ENCODE peak calls at places on chromosomes 2 and 18, in eight cellular contexts. H, Q, X, J, F, C, L and Z are unnamed samples. For H3K4me1, the result is how much of the 10 kb centered on the place peaks cover.

GRCh38 chr2:96810783-96811192 is 5.3 kb upstream of the CNNM3 start:
- DNase-seq in H (no peak), Q (no peak), X (no peak), J (no peak), F (no peak), C (no peak), L (no peak), Z (no peak)

GRCh38 chr18:5304232-5304631 is 8.7 kb upstream of the ZBTB14 start:
- DNase-seq in H (no peak), Q (no peak), X (no peak), J (no peak), F (no peak), C (no peak), L (no peak), Z (no peak)

GRCh38 chr2:11676640-11677039 is 6.6 kb upstream of the NTSR2 start:
- DNase-seq in H (peak), Q (no peak), X (no peak), J (no peak), F (no peak), C (no peak), L (no peak), Z (no peak)

GRCh38 chr2:46435353-46435752 is 44.0 kb upstream of the TMEM247 start:
- DNase-seq in H (no peak), Q (no peak), X (no peak), J (no peak), F (no peak), C (no peak), L (no peak), Z (no peak)

GRCh38 chr2:99804969-99805368 is 315.2 kb upstream of the REV1 start:
- DNase-seq in H (peak), Q (no peak), X (no peak), J (no peak), F (no peak), C (no peak), L (no peak), Z (no peak)

GRCh38 chr2:105437708-105438103 is 38.9 kb upstream of the FHL2 start:
- DNase-seq in H (no peak), Q (no peak), X (no peak), J (no peak), F (no peak), C (no peak), L (no peak), Z (no peak)

GRCh38 chr18:75010260-75010659 is 198.7 kb downstream of the PTGR3 start:
- DNase-seq in H (no peak), Q (no peak), X (no peak), J (no peak), F (no peak), C (no peak), L (no peak), Z (no peak)

GRCh38 chr2:124045906-124046305 is 20.8 kb downstream of the CNTNAP5 start:
- DNase-seq in H (no peak), Q (no peak), X (no peak), J (no peak), F (no peak), C (no peak), L (no peak), Z (no peak)

GRCh38 chr18:76458522-76459311 is 36.3 kb downstream of the ZNF516 start:
- DNase-seq in H (no peak), Q (no peak), X (no peak), J (no peak), F (no peak), C (no peak), L (no peak), Z (no peak)

GRCh38 chr2:109351164-109351756 is 222.3 kb downstream of the SH3RF3 start:
- DNase-seq in H (peak), Q (no peak), X (no peak), J (no peak), F (peak), C (no peak), L (no peak), Z (peak)

GRCh38 chr2:222652856-222653255 is 3.0 kb downstream of the FARSB start:
- DNase-seq in H (no peak), Q (no peak), X (no peak), J (no peak), F (no peak), C (no peak), L (no peak), Z (no peak)

GRCh38 chr2:57497489-57498096 is 549.0 kb upstream of the VRK2 start:
- DNase-seq in H (peak), Q (peak), X (no peak), J (peak), F (peak), C (peak), L (peak), Z (peak)

GRCh38 chr18:50080932-50081560 is 113.9 kb downstream of the MYO5B start:
- DNase-seq in H (peak), Q (peak), X (no peak), J (no peak), F (no peak), C (no peak), L (no peak), Z (no peak)

GRCh38 chr2:27156739-27157475 is 8.1 kb downstream of the TCF23 start:
- DNase-seq in H (no peak), Q (no peak), X (no peak), J (no peak), F (no peak), C (no peak), L (no peak), Z (no peak)

GRCh38 chr2:102664439-102665042 is 45.2 kb downstream of the SLC9A2 start:
- DNase-seq in H (peak), Q (peak), X (no peak), J (no peak), F (no peak), C (no peak), L (peak), Z (no peak)

GRCh38 chr2:137947714-137948336 is 16.4 kb upstream of the HNMT start:
- DNase-seq in H (peak), Q (peak), X (no peak), J (peak), F (peak), C (peak), L (peak), Z (peak)

GRCh38 chr2:48601349-48601748 is 16.3 kb upstream of the GTF2A1L start:
- DNase-seq in H (peak), Q (peak), X (no peak), J (peak), F (no peak), C (no peak), L (peak), Z (no peak)

GRCh38 chr2:96869824-96870630 is at the start of gene SEMA4C:
- DNase-seq in H (no peak), Q (no peak), X (peak), J (peak), F (peak), C (no peak), L (peak), Z (peak)

GRCh38 chr2:43090317-43090716 is 136.1 kb downstream of the ZFP36L2 start:
- DNase-seq in H (no peak), Q (no peak), X (no peak), J (no peak), F (no peak), C (no peak), L (no peak), Z (no peak)

GRCh38 chr2:42878581-42878980 is 86.2 kb upstream of the HAAO start:
- DNase-seq in H (no peak), Q (no peak), X (no peak), J (no peak), F (no peak), C (no peak), L (no peak), Z (no peak)

GRCh38 chr2:21453728-21454127 is 330.0 kb downstream of the TDRD15 start:
- DNase-seq in H (no peak), Q (no peak), X (no peak), J (no peak), F (no peak), C (no peak), L (no peak), Z (no peak)

GRCh38 chr2:41922177-41922576 is 125.6 kb upstream of the PKDCC start:
- DNase-seq in H (no peak), Q (no peak), X (no peak), J (no peak), F (no peak), C (no peak), L (peak), Z (no peak)

DNA sequence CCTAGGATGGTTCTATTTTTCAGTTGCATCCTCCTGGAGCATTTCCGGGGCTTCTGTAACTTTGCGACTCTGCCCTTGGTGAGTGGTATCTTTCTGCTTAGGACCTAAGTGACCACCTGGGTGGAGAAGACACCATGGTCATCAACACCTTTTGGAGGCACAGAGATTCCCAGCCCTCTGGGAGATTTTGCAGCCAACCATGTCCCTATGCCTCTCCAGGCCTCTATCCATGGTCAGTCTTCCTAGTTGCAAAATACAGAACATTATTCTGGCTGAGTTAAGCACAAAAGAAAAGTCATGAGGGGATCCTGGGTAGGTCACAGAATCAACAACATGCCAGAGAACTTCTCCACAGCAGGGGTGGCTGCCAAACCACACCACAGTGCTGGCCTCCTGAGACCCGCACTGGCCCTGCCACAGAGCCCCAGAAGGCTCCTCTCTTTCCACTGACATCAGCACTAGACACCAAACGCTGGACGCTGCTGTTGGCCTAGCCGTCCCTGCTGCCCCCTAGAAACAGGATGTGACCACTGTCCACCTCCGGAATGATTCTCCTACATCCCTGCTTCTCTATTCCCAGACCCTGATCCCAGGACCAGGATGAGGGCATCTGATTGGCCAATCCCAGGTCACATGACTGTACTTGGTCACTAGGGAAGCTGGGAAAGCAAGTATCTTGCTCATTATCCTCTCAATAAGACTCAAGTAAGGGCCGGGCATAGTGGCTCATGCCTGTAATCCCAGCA is 47.7 kb downstream of the SMAD7 start:
- DNase-seq in H (no peak), Q (no peak), X (no peak), J (no peak), F (no peak), C (no peak), L (no peak), Z (peak)
- H3K27ac ChIP-seq in H (no peak), Q (no peak), X (no peak), J (no peak), F (peak), C (no peak), L (no peak), Z (peak)

GRCh38 chr2:200698217-200698616 is 112.4 kb downstream of the AOX1 start:
- DNase-seq in H (no peak), Q (no peak), X (no peak), J (peak), F (no peak), C (no peak), L (peak), Z (no peak)
- H3K4me1 ChIP-seq in H (under half), Q (under half), X (under half), J (under half), F (under half), C (under half), L (under half), Z (under half)

GRCh38 chr2:127575185-127575765 is 39.8 kb downstream of the MYO7B start:
- DNase-seq in H (no peak), Q (no peak), X (no peak), J (no peak), F (peak), C (no peak), L (no peak), Z (no peak)
- H3K27ac ChIP-seq in H (no peak), Q (no peak), X (no peak), J (no peak), F (no peak), C (no peak), L (no peak), Z (no peak)

DNA sequence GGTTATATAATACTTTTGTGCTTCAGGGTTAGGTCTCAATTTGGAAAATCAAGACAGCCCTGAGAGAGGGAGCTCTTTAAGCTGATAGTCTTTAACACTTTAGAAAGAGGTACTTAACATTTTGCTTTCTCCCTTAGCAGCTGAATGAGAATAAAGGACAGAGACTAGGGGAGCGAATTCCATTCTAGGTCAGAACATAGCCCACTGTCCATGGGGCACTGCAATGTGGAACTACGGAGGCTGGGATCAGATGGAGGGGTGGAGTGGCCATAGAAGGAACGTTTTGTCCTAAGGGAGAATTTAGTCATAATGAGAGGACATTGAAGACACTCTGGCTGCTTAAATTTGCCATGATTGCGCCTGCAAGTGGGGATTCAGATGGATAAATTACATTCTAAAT is 794 bp downstream of the GKN2 start:
- DNase-seq in H (no peak), Q (no peak), X (no peak), J (no peak), F (no peak), C (no peak), L (no peak), Z (no peak)
- H3K4me1 ChIP-seq in H (under half), Q (under half), X (under half), J (under half), F (under half), C (under half), L (under half), Z (under half)

GRCh38 chr2:157871415-157871814 is 4.7 kb downstream of the ACVR1 start:
- DNase-seq in H (no peak), Q (no peak), X (no peak), J (no peak), F (no peak), C (no peak), L (no peak), Z (no peak)

GRCh38 chr2:157875720-157876065 is 437 bp downstream of the ACVR1 start:
- DNase-seq in H (peak), Q (no peak), X (peak), J (peak), F (peak), C (peak), L (peak), Z (peak)

GRCh38 chr2:157874997-157875719 is 972 bp downstream of the ACVR1 start:
- DNase-seq in H (peak), Q (no peak), X (no peak), J (peak), F (no peak), C (peak), L (peak), Z (peak)

GRCh38 chr2:157874278-157874825 is 1.8 kb downstream of the ACVR1 start:
- DNase-seq in H (no peak), Q (no peak), X (no peak), J (no peak), F (no peak), C (no peak), L (no peak), Z (peak)

GRCh38 chr2:157872791-157873190 is 3.3 kb downstream of the ACVR1 start:
- DNase-seq in H (no peak), Q (no peak), X (no peak), J (no peak), F (no peak), C (no peak), L (no peak), Z (no peak)
- H3K27ac ChIP-seq in H (no peak), Q (no peak), X (no peak), J (no peak), F (no peak), C (no peak), L (no peak), Z (no peak)

GRCh38 chr2:20198796-20199361 is 26.1 kb downstream of the SDC1 start:
- DNase-seq in H (no peak), Q (no peak), X (no peak), J (no peak), F (no peak), C (no peak), L (no peak), Z (no peak)

GRCh38 chr2:20195431-20195830 is 29.5 kb downstream of the SDC1 start:
- DNase-seq in H (no peak), Q (no peak), X (no peak), J (no peak), F (no peak), C (no peak), L (no peak), Z (no peak)

GRCh38 chr2:20198001-20198400 is 26.9 kb downstream of the SDC1 start:
- DNase-seq in H (no peak), Q (no peak), X (no peak), J (no peak), F (peak), C (no peak), L (no peak), Z (no peak)

GRCh38 chr2:20196053-20196880 is 28.7 kb downstream of the SDC1 start:
- DNase-seq in H (no peak), Q (no peak), X (no peak), J (no peak), F (peak), C (no peak), L (no peak), Z (no peak)

DNA sequence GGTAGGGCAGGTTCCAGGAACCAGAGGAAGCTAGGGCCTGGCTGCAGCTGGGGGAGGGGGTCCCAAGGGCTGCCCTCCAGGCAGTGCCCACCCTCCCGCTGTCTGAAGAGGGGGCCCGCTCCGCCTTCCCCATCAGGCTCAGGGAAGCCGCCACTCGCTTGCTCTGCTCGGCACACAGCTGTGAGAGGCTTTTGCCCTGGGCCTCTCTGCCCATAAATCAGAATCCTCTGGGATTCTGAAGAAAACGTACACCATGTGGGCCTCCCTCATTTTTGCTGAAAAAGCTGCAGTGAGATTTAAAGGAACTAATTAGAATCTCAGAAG is 28.1 kb downstream of the SDC1 start:
- DNase-seq in H (no peak), Q (no peak), X (no peak), J (no peak), F (no peak), C (no peak), L (no peak), Z (no peak)
- H3K4me1 ChIP-seq in H (under half), Q (under half), X (under half), J (under half), F (half or more), C (under half), L (under half), Z (under half)

GRCh38 chr2:10326151-10326616 is 23.5 kb downstream of the HPCAL1 start:
- DNase-seq in H (no peak), Q (no peak), X (no peak), J (no peak), F (no peak), C (no peak), L (no peak), Z (no peak)
- H3K27ac ChIP-seq in H (no peak), Q (no peak), X (no peak), J (no peak), F (peak), C (no peak), L (no peak), Z (no peak)

GRCh38 chr2:219282375-219282774 is 3.2 kb downstream of the DNAJB2 start:
- DNase-seq in H (no peak), Q (no peak), X (no peak), J (no peak), F (no peak), C (no peak), L (no peak), Z (no peak)
- H3K4me1 ChIP-seq in H (under half), Q (under half), X (under half), J (under half), F (half or more), C (under half), L (under half), Z (under half)

GRCh38 chr2:84494070-84494469 is 22.2 kb upstream of the DNAH6 start:
- DNase-seq in H (peak), Q (no peak), X (no peak), J (no peak), F (no peak), C (no peak), L (no peak), Z (no peak)
- H3K27ac ChIP-seq in H (peak), Q (no peak), X (no peak), J (no peak), F (no peak), C (no peak), L (no peak), Z (no peak)